ENCODE peak calls at places on chromosomes 7 and 10, in seven cellular contexts. D, U, A, Z, B, J and Q are unnamed samples.
A peak's percentile ranks its signal among the peaks of the same experiment; 100 is the strongest.

GRCh38 chr7:151624246-151624928 is 104.7 kb upstream of the RHEB start:
- DNase-seq in D (no peak), U (no peak), A (peak; percentile 62), Z (no peak), B (no peak), J (no peak), Q (peak; percentile 74)

GRCh38 chr7:142385528-142386340 is 127.9 kb upstream of the PRSS58 start:
- DNase-seq in D (peak; percentile 60), U (peak; percentile 26), A (peak; percentile 85), Z (no peak), B (peak; percentile 76), J (peak; percentile 73), Q (peak; percentile 30)

GRCh38 chr10:11789294-11789693 is 33.9 kb upstream of the PROSER2 start:
- DNase-seq in D (no peak), U (no peak), A (no peak), Z (no peak), B (no peak), J (no peak), Q (no peak)

GRCh38 chr7:101880536-101881443 is 63.4 kb downstream of the CUX1 start:
- DNase-seq in D (no peak), U (no peak), A (no peak), Z (no peak), B (peak; percentile 42), J (peak; percentile 75), Q (peak; percentile 23)

GRCh38 chr7:42726066-42726785 is 185.6 kb downstream of the C7orf25 start:
- DNase-seq in D (no peak), U (no peak), A (no peak), Z (no peak), B (no peak), J (peak; percentile 5), Q (no peak)

GRCh38 chr7:1078985-1079384 is 8.9 kb upstream of the GPER1 start:
- DNase-seq in D (no peak), U (no peak), A (no peak), Z (no peak), B (no peak), J (no peak), Q (no peak)

GRCh38 chr7:101567231-101567630 is 61.9 kb downstream of the MYL10 start:
- DNase-seq in D (peak; percentile 31), U (peak; percentile 27), A (no peak), Z (no peak), B (no peak), J (no peak), Q (no peak)

GRCh38 chr7:140877249-140877524 is 47.5 kb downstream of the BRAF start:
- DNase-seq in D (no peak), U (no peak), A (peak; percentile 24), Z (no peak), B (no peak), J (no peak), Q (no peak)

GRCh38 chr10:79615577-79615976 is 4.8 kb downstream of the SFTPA1 start:
- DNase-seq in D (no peak), U (no peak), A (no peak), Z (no peak), B (no peak), J (no peak), Q (no peak)

GRCh38 chr10:48594371-48594770 is 10.5 kb downstream of the ARHGAP22 start:
- DNase-seq in D (no peak), U (no peak), A (peak; percentile 11), Z (no peak), B (no peak), J (no peak), Q (no peak)

GRCh38 chr7:115260381-115260780 is 338.5 kb downstream of the MDFIC start:
- DNase-seq in D (no peak), U (no peak), A (no peak), Z (no peak), B (peak; percentile 51), J (peak; percentile 26), Q (no peak)

GRCh38 chr10:17637869-17638268 is 6.1 kb upstream of the STAM start:
- DNase-seq in D (no peak), U (no peak), A (no peak), Z (no peak), B (no peak), J (no peak), Q (no peak)

GRCh38 chr7:150927157-150927953 is 50.8 kb downstream of the KCNH2 start:
- DNase-seq in D (no peak), U (no peak), A (peak; percentile 64), Z (no peak), B (no peak), J (no peak), Q (no peak)

GRCh38 chr7:116354546-116355422 is 144.4 kb downstream of the TES start:
- DNase-seq in D (peak; percentile 42), U (no peak), A (peak; percentile 97), Z (peak; percentile 19), B (peak; percentile 98), J (peak; percentile 100), Q (peak; percentile 99)

GRCh38 chr10:52213511-52213831 is 100.6 kb upstream of the DKK1 start:
- DNase-seq in D (peak; percentile 49), U (peak; percentile 8), A (peak; percentile 82), Z (peak; percentile 23), B (peak; percentile 75), J (peak; percentile 87), Q (peak; percentile 27)

GRCh38 chr10:48251525-48252353 is 22.8 kb downstream of the FRMPD2 start:
- DNase-seq in D (no peak), U (no peak), A (no peak), Z (no peak), B (no peak), J (no peak), Q (peak; percentile 14)

GRCh38 chr7:102063736-102064135 is 222.9 kb upstream of the SH2B2 start:
- DNase-seq in D (peak; percentile 80), U (no peak), A (peak; percentile 98), Z (peak; percentile 33), B (peak; percentile 68), J (peak; percentile 32), Q (peak; percentile 97)

GRCh38 chr7:121436136-121436535 is 40.0 kb upstream of the FAM3C start:
- DNase-seq in D (no peak), U (no peak), A (no peak), Z (no peak), B (no peak), J (no peak), Q (peak; percentile 79)

GRCh38 chr10:95872158-95872711 is 35.5 kb upstream of the CC2D2B start:
- DNase-seq in D (no peak), U (no peak), A (no peak), Z (no peak), B (no peak), J (no peak), Q (no peak)
- H3K4ac ChIP-seq in D (no peak overlapping the region), U (no peak overlapping the region), A (no peak overlapping the region), Z (no peak overlapping the region), B (no peak overlapping the region), J (no peak overlapping the region), Q (no peak overlapping the region)

DNA sequence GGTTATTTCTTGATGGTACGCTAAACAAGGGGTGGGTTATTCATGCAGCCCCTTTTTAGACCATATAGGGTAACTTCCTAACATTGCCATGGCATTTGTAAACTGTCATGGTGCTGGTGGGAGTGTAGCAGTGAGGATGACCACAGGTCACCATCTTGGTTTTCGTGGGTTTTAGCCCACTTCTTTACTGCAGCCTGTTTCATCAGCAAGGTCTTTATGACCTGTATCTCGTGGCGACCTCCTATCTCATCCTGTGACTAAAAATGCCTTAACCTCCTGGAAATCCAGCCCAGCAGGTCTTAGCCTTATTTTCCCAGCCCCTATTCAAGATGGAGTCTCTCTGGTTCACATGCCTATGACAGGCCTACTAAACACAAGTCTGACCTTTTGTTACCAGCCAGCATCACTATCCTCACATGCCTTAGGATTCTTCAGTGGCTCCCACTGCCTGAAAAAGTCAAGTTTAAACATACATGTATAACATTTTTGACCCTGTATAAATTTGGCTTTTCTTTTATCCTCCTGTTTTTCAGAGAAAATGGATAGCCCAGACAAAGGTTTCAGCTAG is 13.2 kb upstream of the COBL start:
- DNase-seq in D (no peak), U (no peak), A (no peak), Z (no peak), B (no peak), J (no peak), Q (no peak)
- H3K4ac ChIP-seq in D (no peak overlapping the region), U (no peak overlapping the region), A (no peak overlapping the region), Z (peak overlapping the region; percentile 46), B (no peak overlapping the region), J (no peak overlapping the region), Q (no peak overlapping the region)

GRCh38 chr10:63412304-63412703 is 53.5 kb downstream of the JMJD1C start:
- DNase-seq in D (no peak), U (no peak), A (no peak), Z (no peak), B (no peak), J (no peak), Q (no peak)
- H3K4ac ChIP-seq in D (no peak overlapping the region), U (no peak overlapping the region), A (no peak overlapping the region), Z (no peak overlapping the region), B (no peak overlapping the region), J (no peak overlapping the region), Q (no peak overlapping the region)

GRCh38 chr10:91969297-91969696 is 45.7 kb downstream of the BTAF1 start:
- DNase-seq in D (no peak), U (no peak), A (no peak), Z (no peak), B (no peak), J (no peak), Q (no peak)
- H3K4ac ChIP-seq in D (no peak overlapping the region), U (no peak overlapping the region), A (no peak overlapping the region), Z (no peak overlapping the region), B (no peak overlapping the region), J (no peak overlapping the region), Q (no peak overlapping the region)

GRCh38 chr7:4234498-4234855 is 447.6 kb upstream of the FOXK1 start:
- DNase-seq in D (no peak), U (no peak), A (no peak), Z (no peak), B (no peak), J (no peak), Q (no peak)

GRCh38 chr7:4234886-4235285 is 447.2 kb upstream of the FOXK1 start:
- DNase-seq in D (no peak), U (no peak), A (no peak), Z (no peak), B (no peak), J (no peak), Q (no peak)

GRCh38 chr7:4236389-4236788 is 445.7 kb upstream of the FOXK1 start:
- DNase-seq in D (no peak), U (no peak), A (no peak), Z (no peak), B (no peak), J (no peak), Q (no peak)

GRCh38 chr7:4233621-4234497 is 448.2 kb upstream of the FOXK1 start:
- DNase-seq in D (no peak), U (no peak), A (no peak), Z (no peak), B (no peak), J (no peak), Q (no peak)

GRCh38 chr7:4235596-4235995 is 446.5 kb upstream of the FOXK1 start:
- DNase-seq in D (no peak), U (no peak), A (no peak), Z (no peak), B (no peak), J (no peak), Q (no peak)
- H3K4ac ChIP-seq in D (no peak overlapping the region), U (no peak overlapping the region), A (no peak overlapping the region), Z (no peak overlapping the region), B (no peak overlapping the region), J (no peak overlapping the region), Q (no peak overlapping the region)

GRCh38 chr10:34932235-34932634 is 117.1 kb upstream of the PARD3 start:
- DNase-seq in D (no peak), U (no peak), A (no peak), Z (no peak), B (no peak), J (no peak), Q (peak; percentile 89)
- H3K4ac ChIP-seq in D (no peak overlapping the region), U (no peak overlapping the region), A (no peak overlapping the region), Z (no peak overlapping the region), B (no peak overlapping the region), J (no peak overlapping the region), Q (no peak overlapping the region)